ENCODE peak calls at places on chromosomes 5 and 9, in four cellular contexts. One of them, this sample, is unnamed.

GRCh38 chr5:33594006-33594405 is 153.2 kb downstream of the TARS1 start:
- DNase-seq in SK-MEL-5: peak
- DNase-seq in left ventricle myocardium inferior: no peak
- DNase-seq in AG09309: no peak
- DNase-seq in this sample: no peak

GRCh38 chr5:127754727-127755126 is 51.5 kb downstream of the CCDC192 start:
- DNase-seq in SK-MEL-5: no peak
- DNase-seq in left ventricle myocardium inferior: no peak
- DNase-seq in AG09309: no peak
- DNase-seq in this sample: no peak

GRCh38 chr9:136512651-136513066 is 29.8 kb upstream of the SEC16A start:
- DNase-seq in SK-MEL-5: no peak
- DNase-seq in left ventricle myocardium inferior: peak
- DNase-seq in AG09309: no peak
- DNase-seq in this sample: no peak

GRCh38 chr5:152309926-152310450 is 95.1 kb downstream of the NMUR2 start:
- DNase-seq in SK-MEL-5: no peak
- DNase-seq in left ventricle myocardium inferior: no peak
- DNase-seq in AG09309: no peak
- DNase-seq in this sample: no peak

GRCh38 chr9:6413365-6414263 is 615 bp downstream of the UHRF2 start:
- DNase-seq in SK-MEL-5: peak
- DNase-seq in left ventricle myocardium inferior: no peak
- DNase-seq in AG09309: no peak
- DNase-seq in this sample: no peak

GRCh38 chr9:16475257-16475656 is 395.2 kb downstream of the BNC2 start:
- DNase-seq in SK-MEL-5: no peak
- DNase-seq in left ventricle myocardium inferior: no peak
- DNase-seq in AG09309: no peak
- DNase-seq in this sample: no peak

GRCh38 chr5:116455061-116455460 is 119.6 kb downstream of the SEMA6A start:
- DNase-seq in SK-MEL-5: no peak
- DNase-seq in left ventricle myocardium inferior: no peak
- DNase-seq in AG09309: no peak
- DNase-seq in this sample: no peak

GRCh38 chr5:123659495-123659894 is 147.5 kb downstream of the CSNK1G3 start:
- DNase-seq in SK-MEL-5: no peak
- DNase-seq in left ventricle myocardium inferior: no peak
- DNase-seq in AG09309: no peak
- DNase-seq in this sample: no peak

GRCh38 chr9:113533335-113534225 is 70.1 kb downstream of the RGS3 start:
- DNase-seq in SK-MEL-5: no peak
- DNase-seq in left ventricle myocardium inferior: no peak
- DNase-seq in AG09309: no peak
- DNase-seq in this sample: no peak

GRCh38 chr5:64939772-64940510 is 171.2 kb downstream of the CWC27 start:
- DNase-seq in SK-MEL-5: no peak
- DNase-seq in left ventricle myocardium inferior: peak
- DNase-seq in AG09309: no peak
- DNase-seq in this sample: no peak

GRCh38 chr9:95460627-95461164 is 56.1 kb downstream of the PTCH1 start:
- DNase-seq in SK-MEL-5: no peak
- DNase-seq in left ventricle myocardium inferior: no peak
- DNase-seq in AG09309: no peak
- DNase-seq in this sample: no peak

GRCh38 chr5:149387081-149387611 is 8.1 kb upstream of the IL17B start:
- DNase-seq in SK-MEL-5: no peak
- DNase-seq in left ventricle myocardium inferior: no peak
- DNase-seq in AG09309: peak
- DNase-seq in this sample: peak

GRCh38 chr5:167770461-167770860 is 521.0 kb upstream of the WWC1 start:
- DNase-seq in SK-MEL-5: no peak
- DNase-seq in left ventricle myocardium inferior: no peak
- DNase-seq in AG09309: peak
- DNase-seq in this sample: peak

GRCh38 chr5:136082390-136083193 is 50.1 kb upstream of the SMAD5 start:
- DNase-seq in SK-MEL-5: peak
- DNase-seq in left ventricle myocardium inferior: peak
- DNase-seq in AG09309: no peak
- DNase-seq in this sample: no peak

GRCh38 chr5:31864015-31864414 is 225.1 kb downstream of the PDZD2 start:
- DNase-seq in SK-MEL-5: no peak
- DNase-seq in left ventricle myocardium inferior: no peak
- DNase-seq in AG09309: no peak
- DNase-seq in this sample: no peak

GRCh38 chr9:133711428-133712220 is 26.5 kb downstream of the SARDH start:
- DNase-seq in SK-MEL-5: no peak
- DNase-seq in left ventricle myocardium inferior: no peak
- DNase-seq in AG09309: no peak
- DNase-seq in this sample: no peak

This sample was measured in BJ.